ENCODE peak calls at places on chromosome 14, in seven cellular contexts. H, G, B, U, Z, R and D are unnamed samples.

GRCh38 chr14:53152909-53153701 is at the start of gene DDHD1:
- DNase-seq in Z (peak), G (peak), H (peak), B (peak), U (peak), R (peak), D (peak)

GRCh38 chr14:38143651-38144505 is 63.8 kb upstream of the SSTR1 start:
- DNase-seq in U (peak), Z (no peak), G (no peak), B (no peak), R (no peak), H (no peak), D (no peak)

GRCh38 chr14:102507891-102508312 is 1.7 kb downstream of the ANKRD9 start:
- DNase-seq in B (no peak), G (no peak), U (no peak), Z (no peak), R (no peak), H (no peak), D (no peak)

GRCh38 chr14:100899841-100900771 is 3.4 kb downstream of the RTL1 start:
- DNase-seq in B (peak), Z (no peak), R (no peak), G (peak), U (no peak), H (no peak), D (no peak)

GRCh38 chr14:30848449-30849240 is 25.7 kb upstream of the COCH start:
- DNase-seq in H (no peak), U (no peak), G (no peak), Z (no peak), R (no peak), B (no peak), D (no peak)

GRCh38 chr14:56816575-56817391 is 6.5 kb upstream of the OTX2 start:
- DNase-seq in R (no peak), H (no peak), B (no peak), G (peak), Z (no peak), U (no peak), D (no peak)

GRCh38 chr14:99116741-99117295 is 155.2 kb downstream of the BCL11B start:
- DNase-seq in U (no peak), G (no peak), H (no peak), R (no peak), Z (no peak), B (no peak), D (no peak)

GRCh38 chr14:51119411-51120051 is 24.6 kb upstream of the TRIM9 start:
- DNase-seq in U (no peak), H (no peak), B (no peak), Z (no peak), R (no peak), G (peak), D (no peak)

GRCh38 chr14:45698462-45699134 is 445.6 kb upstream of the MIS18BP1 start:
- DNase-seq in B (no peak), Z (peak), H (no peak), U (no peak), R (no peak), G (peak), D (no peak)

GRCh38 chr14:65369560-65369959 is 43.0 kb upstream of the FUT8 start:
- DNase-seq in Z (no peak), U (no peak), B (no peak), R (no peak), G (no peak), H (no peak), D (no peak)

GRCh38 chr14:101595887-101596721 is 34.8 kb downstream of the DIO3 start:
- DNase-seq in G (no peak), Z (no peak), R (peak), B (peak), H (no peak), U (no peak), D (no peak)

GRCh38 chr14:26839481-26839880 is 241.6 kb upstream of the NOVA1 start:
- DNase-seq in R (no peak), Z (no peak), B (no peak), H (no peak), U (no peak), G (no peak), D (no peak)

GRCh38 chr14:99592933-99593753 is 10.9 kb downstream of the CCDC85C start:
- DNase-seq in Z (no peak), G (no peak), R (peak), U (no peak), H (no peak), B (no peak), D (peak)

GRCh38 chr14:89185919-89186849 is 230.8 kb downstream of the FOXN3 start:
- DNase-seq in R (no peak), B (no peak), U (peak), Z (peak), H (peak), G (peak), D (no peak)